ENCODE peak calls at places on chromosomes 2 and 18, in four cellular contexts. T is gastrocnemius medialis, C is right lobe of liver, E is HCT116. J is an unnamed sample.

GRCh38 chr2:113895301-113895700 is 5.4 kb downstream of the ACTR3 start:
- DNase-seq in E (no peak), C (no peak), T (no peak), J (no peak)

GRCh38 chr18:24910217-24910616 is 441.7 kb downstream of the ZNF521 start:
- DNase-seq in C (no peak), T (no peak), E (no peak), J (no peak)

GRCh38 chr2:6866239-6866745 is 585 bp upstream of the CMPK2 start:
- DNase-seq in E (peak; percentile 27), C (peak; percentile 57), T (no peak), J (no peak)

GRCh38 chr18:78642561-78643398 is 336.8 kb upstream of the SALL3 start:
- DNase-seq in C (no peak), E (no peak), T (no peak), J (no peak)

GRCh38 chr2:73283545-73284295 is 558 bp downstream of the FBXO41 start:
- DNase-seq in E (no peak), T (no peak), C (no peak), J (no peak)

GRCh38 chr2:206915136-206915535 is 24.2 kb upstream of the CPO start:
- DNase-seq in C (no peak), T (no peak), E (peak; percentile 68), J (no peak)

GRCh38 chr2:70340921-70341765 is 39.3 kb upstream of the FAM136A start:
- DNase-seq in E (peak; percentile 59), C (no peak), T (peak; percentile 11), J (no peak)

GRCh38 chr2:16408331-16409005 is 257.2 kb downstream of the CYRIA start:
- DNase-seq in C (no peak), E (no peak), T (no peak), J (no peak)

DNA sequence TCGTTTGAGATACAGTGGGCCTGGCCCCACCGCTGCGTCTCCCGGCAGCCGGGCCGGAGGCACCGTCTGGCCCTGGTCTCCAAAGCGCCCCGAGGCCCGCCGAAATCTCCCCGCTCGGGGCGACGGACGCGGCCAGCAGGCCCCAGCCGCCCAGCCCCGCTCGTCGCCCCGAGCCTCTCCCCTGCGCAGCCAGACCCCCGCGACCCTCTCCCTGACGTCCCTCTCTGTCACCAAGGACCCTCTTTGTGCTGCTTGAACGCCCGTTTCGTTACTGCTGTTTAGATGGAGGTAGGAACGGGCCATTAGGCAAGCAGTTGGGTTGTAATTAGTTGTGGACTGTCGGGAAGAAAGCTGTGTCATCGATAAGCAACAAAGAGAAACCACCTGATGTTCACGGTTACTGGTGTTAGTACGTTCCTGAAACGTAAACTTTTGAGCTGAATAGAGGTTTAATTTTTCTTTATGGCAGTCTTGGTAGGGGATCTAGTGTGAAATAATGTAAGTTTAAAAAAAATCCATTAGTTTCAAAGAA is 718 bp downstream of the UBXN4 start:
- DNase-seq in E (no peak), T (no peak), C (peak; percentile 60), J (peak; percentile 22)
- TF ChIP-seq POLR2A in E (no peak), T (no peak), C (peak; percentile 41), J (no peak)

GRCh38 chr18:55511277-55511676 is 76.7 kb downstream of the TCF4 start:
- DNase-seq in T (no peak), E (no peak), C (no peak), J (no peak)

GRCh38 chr18:55506074-55506473 is 81.9 kb downstream of the TCF4 start:
- DNase-seq in T (no peak), E (no peak), C (no peak), J (no peak)

GRCh38 chr18:55510809-55511208 is 77.2 kb downstream of the TCF4 start:
- DNase-seq in T (no peak), C (no peak), E (no peak), J (no peak)

GRCh38 chr18:55509631-55510372 is 78.2 kb downstream of the TCF4 start:
- DNase-seq in T (no peak), E (no peak), C (no peak), J (no peak)

GRCh38 chr18:55508637-55509036 is 79.4 kb downstream of the TCF4 start:
- DNase-seq in E (no peak), T (no peak), C (no peak), J (no peak)
- H3K4me3 ChIP-seq in E (no peak overlapping the region), T (no peak overlapping the region), C (no peak overlapping the region), J (no peak overlapping the region)

GRCh38 chr2:8926356-8926755 is 77.1 kb downstream of the MBOAT2 start:
- DNase-seq in E (no peak), T (no peak), C (no peak), J (no peak)

GRCh38 chr2:8932702-8933101 is 70.8 kb downstream of the MBOAT2 start:
- DNase-seq in E (no peak), C (no peak), T (no peak), J (no peak)

GRCh38 chr2:8923173-8923572 is 80.3 kb downstream of the MBOAT2 start:
- DNase-seq in E (no peak), C (no peak), T (no peak), J (no peak)

GRCh38 chr2:8929128-8929527 is 74.4 kb downstream of the MBOAT2 start:
- DNase-seq in T (no peak), E (no peak), C (no peak), J (no peak)

GRCh38 chr2:8927510-8928456 is 75.7 kb downstream of the MBOAT2 start:
- DNase-seq in E (no peak), C (no peak), T (no peak), J (no peak)
- TF ChIP-seq POLR2A in E (no peak), C (no peak), T (no peak), J (no peak)

GRCh38 chr2:43090317-43090716 is 136.1 kb downstream of the ZFP36L2 start:
- DNase-seq in T (no peak), C (no peak), E (no peak), J (no peak)
- H3K4me3 ChIP-seq in T (no peak overlapping the region), C (no peak overlapping the region), E (no peak overlapping the region), J (no peak overlapping the region)

DNA sequence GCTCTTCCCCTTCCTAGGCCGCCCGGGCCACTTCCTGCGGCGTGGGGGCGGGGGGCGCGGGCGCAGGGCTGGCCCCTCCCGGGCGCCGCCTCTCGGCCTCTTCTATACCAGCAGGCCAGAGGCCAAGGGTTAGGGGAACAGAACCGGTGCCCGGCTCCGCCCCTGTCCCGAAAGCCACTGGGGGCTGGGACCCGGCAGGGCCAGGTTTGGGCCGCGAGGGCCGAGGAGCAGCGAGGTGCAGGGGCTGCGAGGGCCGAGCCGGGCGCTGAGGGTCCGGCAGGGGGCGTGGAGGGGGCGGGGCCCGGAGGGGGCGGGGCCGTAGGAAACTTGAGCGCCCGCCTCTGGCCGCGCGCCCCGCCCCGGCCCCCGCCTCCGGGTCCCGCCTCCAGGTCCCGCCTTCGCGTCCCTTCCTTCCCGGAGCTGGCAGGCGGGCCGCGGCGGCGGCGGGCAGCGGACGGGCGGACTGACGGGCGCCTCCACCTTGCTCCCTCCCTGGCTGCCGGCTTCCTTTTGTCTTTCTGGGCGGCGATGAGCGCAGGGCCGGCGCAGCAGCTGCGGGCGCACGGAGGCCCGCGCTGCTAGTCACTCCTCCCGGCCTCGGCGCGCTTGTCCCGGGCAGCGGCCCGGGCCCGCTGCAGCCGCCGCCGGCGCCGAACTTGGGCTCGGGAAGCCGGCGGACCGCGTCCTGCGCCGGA is at the start of gene HPCAL1:
- DNase-seq in E (peak; percentile 36), T (peak; percentile 73), C (peak; percentile 97), J (peak; percentile 74)
- TF ChIP-seq POLR2A in E (peak; percentile 59), T (peak; percentile 89), C (peak; percentile 98), J (no peak)

GRCh38 chr2:20357588-20358394 is 7.1 kb upstream of the PUM2 start:
- DNase-seq in E (no peak), C (no peak), T (no peak), J (no peak)
- H3K4me3 ChIP-seq in E (no peak overlapping the region), C (no peak overlapping the region), T (no peak overlapping the region), J (no peak overlapping the region)

GRCh38 chr18:58268849-58269248 is 224.8 kb downstream of the NEDD4L start:
- DNase-seq in T (peak; percentile 46), C (no peak), E (peak; percentile 75), J (no peak)

GRCh38 chr18:58263733-58264469 is 219.9 kb downstream of the NEDD4L start:
- DNase-seq in E (no peak), T (no peak), C (no peak), J (no peak)

GRCh38 chr18:58264846-58265245 is 220.8 kb downstream of the NEDD4L start:
- DNase-seq in T (no peak), C (no peak), E (no peak), J (no peak)

GRCh38 chr18:58267493-58267892 is 223.5 kb downstream of the NEDD4L start:
- DNase-seq in E (no peak), T (no peak), C (no peak), J (no peak)

DNA sequence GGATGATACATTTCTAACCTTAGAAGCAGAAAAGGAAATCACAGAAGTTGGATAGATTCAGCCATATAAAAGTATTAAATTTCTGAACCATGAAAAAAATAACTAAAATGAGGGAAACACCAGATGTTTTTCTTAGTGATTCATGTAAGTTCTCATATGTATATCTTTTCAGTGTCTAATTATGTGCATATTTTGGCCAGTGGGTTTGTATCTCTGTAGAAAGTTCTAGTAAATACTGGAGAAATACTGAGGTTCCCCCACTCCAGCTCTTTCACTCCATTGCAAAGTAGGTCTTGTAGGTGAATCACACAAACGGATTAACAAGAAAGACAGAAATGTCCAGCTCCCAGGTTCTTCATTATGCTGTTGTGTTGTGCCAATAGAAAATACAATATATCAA is 222.3 kb downstream of the NEDD4L start:
- DNase-seq in E (no peak), C (no peak), T (no peak), J (no peak)
- TF ChIP-seq POLR2A in E (no peak), C (no peak), T (no peak), J (no peak)

GRCh38 chr2:204027105-204027504 is 90.5 kb downstream of the ICOS start:
- DNase-seq in E (no peak), C (no peak), T (no peak), J (no peak)
- H3K4me3 ChIP-seq in E (no peak overlapping the region), C (no peak overlapping the region), T (no peak overlapping the region), J (no peak overlapping the region)